ENCODE peak calls at places on chromosomes 13 and 19, in five cellular contexts. One of them, this sample, is unnamed.

GRCh38 chr13:113776231-113777125 is 17.5 kb downstream of the TMEM255B start:
- DNase-seq in caudate nucleus: no peak
- DNase-seq in COR-L47: peak
- DNase-seq in GM04503: no peak
- DNase-seq in substantia nigra: no peak
- DNase-seq in this sample: no peak

GRCh38 chr19:50922316-50922853 is 11.2 kb upstream of the KLK4 start:
- DNase-seq in caudate nucleus: peak
- DNase-seq in COR-L47: peak
- DNase-seq in substantia nigra: peak
- DNase-seq in GM04503: no peak
- DNase-seq in this sample: no peak

GRCh38 chr19:39408392-39409206 is 2.0 kb downstream of the ZFP36 start:
- DNase-seq in caudate nucleus: no peak
- DNase-seq in substantia nigra: no peak
- DNase-seq in COR-L47: no peak
- DNase-seq in GM04503: no peak
- DNase-seq in this sample: no peak

GRCh38 chr19:38893341-38893771 is 6.1 kb downstream of the SIRT2 start:
- DNase-seq in caudate nucleus: no peak
- DNase-seq in COR-L47: no peak
- DNase-seq in substantia nigra: no peak
- DNase-seq in GM04503: no peak
- DNase-seq in this sample: no peak

GRCh38 chr19:33946535-33947323 is 150.1 kb downstream of the KCTD15 start:
- DNase-seq in GM04503: no peak
- DNase-seq in caudate nucleus: no peak
- DNase-seq in substantia nigra: no peak
- DNase-seq in COR-L47: no peak
- DNase-seq in this sample: no peak

GRCh38 chr13:110559429-110559943 is 2.0 kb downstream of the RAB20 start:
- DNase-seq in substantia nigra: no peak
- DNase-seq in GM04503: no peak
- DNase-seq in COR-L47: no peak
- DNase-seq in caudate nucleus: no peak
- DNase-seq in this sample: no peak

GRCh38 chr19:3284759-3285646 is 60.5 kb downstream of the CELF5 start:
- DNase-seq in substantia nigra: no peak
- DNase-seq in GM04503: no peak
- DNase-seq in caudate nucleus: no peak
- DNase-seq in COR-L47: no peak
- DNase-seq in this sample: no peak

GRCh38 chr13:40613192-40613818 is 53.1 kb downstream of the FOXO1 start:
- DNase-seq in COR-L47: no peak
- DNase-seq in substantia nigra: no peak
- DNase-seq in caudate nucleus: no peak
- DNase-seq in GM04503: no peak
- DNase-seq in this sample: no peak

GRCh38 chr13:100852146-100852545 is 177.6 kb upstream of the TMTC4 start:
- DNase-seq in COR-L47: no peak
- DNase-seq in substantia nigra: no peak
- DNase-seq in caudate nucleus: no peak
- DNase-seq in GM04503: no peak
- DNase-seq in this sample: no peak

GRCh38 chr19:11159598-11160001 is 4.0 kb upstream of the SPC24 start:
- DNase-seq in caudate nucleus: no peak
- DNase-seq in GM04503: no peak
- DNase-seq in COR-L47: no peak
- DNase-seq in substantia nigra: no peak
- DNase-seq in this sample: no peak

GRCh38 chr13:47437411-47437810 is 540.6 kb upstream of the HTR2A start:
- DNase-seq in substantia nigra: no peak
- DNase-seq in caudate nucleus: no peak
- DNase-seq in GM04503: no peak
- DNase-seq in COR-L47: no peak
- DNase-seq in this sample: no peak

GRCh38 chr13:23767806-23768205 is 121.4 kb downstream of the MIPEP start:
- DNase-seq in COR-L47: no peak
- DNase-seq in caudate nucleus: no peak
- DNase-seq in GM04503: no peak
- DNase-seq in substantia nigra: no peak
- DNase-seq in this sample: no peak

GRCh38 chr13:30572859-30573275 is 44.9 kb upstream of the USPL1 start:
- DNase-seq in GM04503: no peak
- DNase-seq in caudate nucleus: no peak
- DNase-seq in COR-L47: no peak
- DNase-seq in substantia nigra: no peak
- DNase-seq in this sample: no peak

GRCh38 chr13:112246731-112247470 is 129.3 kb upstream of the SPACA7 start:
- DNase-seq in GM04503: no peak
- DNase-seq in COR-L47: no peak
- DNase-seq in caudate nucleus: no peak
- DNase-seq in substantia nigra: no peak
- DNase-seq in this sample: no peak

GRCh38 chr13:80116107-80116506 is 224.8 kb downstream of the SPRY2 start:
- DNase-seq in COR-L47: no peak
- DNase-seq in substantia nigra: no peak
- DNase-seq in caudate nucleus: no peak
- DNase-seq in GM04503: peak
- DNase-seq in this sample: no peak

GRCh38 chr19:40962460-40962961 is 28.6 kb upstream of the CYP2B6 start:
- DNase-seq in GM04503: peak
- DNase-seq in COR-L47: no peak
- DNase-seq in substantia nigra: no peak
- DNase-seq in caudate nucleus: no peak
- DNase-seq in this sample: no peak

GRCh38 chr13:36862002-36862706 is 43.1 kb downstream of the RFXAP start:
- DNase-seq in substantia nigra: no peak
- DNase-seq in COR-L47: no peak
- DNase-seq in caudate nucleus: no peak
- DNase-seq in GM04503: no peak
- DNase-seq in this sample: no peak

GRCh38 chr13:98188544-98189166 is 11.6 kb upstream of the RNF113B start:
- DNase-seq in COR-L47: no peak
- DNase-seq in GM04503: no peak
- DNase-seq in substantia nigra: no peak
- DNase-seq in caudate nucleus: no peak
- DNase-seq in this sample: no peak

GRCh38 chr19:19226663-19227062 is 14.9 kb downstream of the NCAN start:
- DNase-seq in COR-L47: no peak
- DNase-seq in substantia nigra: no peak
- DNase-seq in GM04503: no peak
- DNase-seq in caudate nucleus: no peak
- DNase-seq in this sample: no peak

GRCh38 chr19:42246143-42246868 is 3.9 kb upstream of the GSK3A start:
- DNase-seq in COR-L47: peak
- DNase-seq in GM04503: no peak
- DNase-seq in caudate nucleus: peak
- DNase-seq in substantia nigra: peak
- DNase-seq in this sample: peak

GRCh38 chr19:32012206-32012605 is 333.2 kb upstream of the ZNF507 start:
- DNase-seq in caudate nucleus: no peak
- DNase-seq in substantia nigra: no peak
- DNase-seq in COR-L47: no peak
- DNase-seq in GM04503: no peak
- DNase-seq in this sample: no peak

GRCh38 chr13:110499621-110500281 is 61.8 kb downstream of the RAB20 start:
- DNase-seq in GM04503: peak
- DNase-seq in substantia nigra: no peak
- DNase-seq in caudate nucleus: no peak
- DNase-seq in COR-L47: peak
- DNase-seq in this sample: no peak

GRCh38 chr13:113354831-113355610 is 8.9 kb downstream of the GRTP1 start:
- DNase-seq in caudate nucleus: no peak
- DNase-seq in COR-L47: no peak
- DNase-seq in substantia nigra: no peak
- DNase-seq in GM04503: no peak
- DNase-seq in this sample: no peak

GRCh38 chr13:113573065-113573464 is 11.5 kb upstream of the TFDP1 start:
- DNase-seq in GM04503: no peak
- DNase-seq in caudate nucleus: no peak
- DNase-seq in substantia nigra: no peak
- DNase-seq in COR-L47: no peak
- DNase-seq in this sample: no peak

GRCh38 chr19:1935484-1936208 is 5.3 kb upstream of the CSNK1G2 start:
- DNase-seq in GM04503: no peak
- DNase-seq in COR-L47: no peak
- DNase-seq in substantia nigra: peak
- DNase-seq in caudate nucleus: peak
- DNase-seq in this sample: no peak

GRCh38 chr13:64758520-64758919 is 2471.6 kb downstream of the PCDH9 start:
- DNase-seq in caudate nucleus: no peak
- DNase-seq in GM04503: peak
- DNase-seq in COR-L47: no peak
- DNase-seq in substantia nigra: no peak
- DNase-seq in this sample: no peak

GRCh38 chr19:48970923-48971395 is 5.8 kb downstream of the FTL start:
- DNase-seq in GM04503: no peak
- DNase-seq in COR-L47: peak
- DNase-seq in caudate nucleus: peak
- DNase-seq in substantia nigra: peak
- DNase-seq in this sample: peak

GRCh38 chr19:3407556-3408516 is 41.5 kb downstream of the NFIC start:
- DNase-seq in caudate nucleus: peak
- DNase-seq in COR-L47: no peak
- DNase-seq in GM04503: no peak
- DNase-seq in substantia nigra: no peak
- DNase-seq in this sample: peak

GRCh38 chr13:26133851-26134250 is 82.0 kb upstream of the SHISA2 start:
- DNase-seq in substantia nigra: no peak
- DNase-seq in COR-L47: no peak
- DNase-seq in GM04503: no peak
- DNase-seq in caudate nucleus: no peak
- DNase-seq in this sample: no peak

GRCh38 chr19:47110521-47111080 is 3.0 kb downstream of the ZC3H4 start:
- DNase-seq in substantia nigra: no peak
- DNase-seq in caudate nucleus: no peak
- DNase-seq in GM04503: no peak
- DNase-seq in COR-L47: no peak
- DNase-seq in this sample: peak

GRCh38 chr19:3123088-3123721 is 12.6 kb upstream of the GNA15 start:
- DNase-seq in GM04503: no peak
- DNase-seq in caudate nucleus: no peak
- DNase-seq in COR-L47: no peak
- DNase-seq in substantia nigra: no peak
- DNase-seq in this sample: no peak

GRCh38 chr19:2083174-2083854 is 12.8 kb downstream of the MOB3A start:
- DNase-seq in caudate nucleus: no peak
- DNase-seq in GM04503: no peak
- DNase-seq in COR-L47: no peak
- DNase-seq in substantia nigra: no peak
- DNase-seq in this sample: no peak